ENCODE peak calls at places on chromosome 4, in five cellular contexts. W is CD4-positive, alpha-beta T cell; K is lower lobe of right lung; S is left lung; Z is heart left ventricle. X is an unnamed sample. For H3K9me3, the result is how much of the 10 kb centered on the place peaks cover.

GRCh38 chr4:150948069-150948468 is 67.0 kb downstream of the LRBA start:
- DNase-seq in Z (no peak), K (no peak), W (no peak), S (no peak), X (no peak)

GRCh38 chr4:53706422-53707032 is 115.2 kb upstream of the LNX1 start:
- DNase-seq in K (no peak), Z (no peak), S (no peak), W (no peak), X (no peak)

GRCh38 chr4:48862661-48863060 is 31.8 kb downstream of the OCIAD1 start:
- DNase-seq in W (no peak), S (no peak), Z (no peak), K (no peak), X (no peak)

GRCh38 chr4:47705326-47705981 is 132.4 kb downstream of the CORIN start:
- DNase-seq in S (no peak), K (no peak), W (no peak), Z (no peak), X (no peak)

GRCh38 chr4:126532527-126532926 is 1100.2 kb upstream of the INTU start:
- DNase-seq in S (no peak), Z (no peak), K (no peak), W (no peak), X (no peak)

GRCh38 chr4:91454111-91454510 is 849.7 kb upstream of the GRID2 start:
- DNase-seq in W (no peak), Z (no peak), K (no peak), S (no peak), X (no peak)

GRCh38 chr4:34766935-34767859 is 1477.1 kb downstream of the ARAP2 start:
- DNase-seq in Z (no peak), K (no peak), W (no peak), S (no peak), X (no peak)

GRCh38 chr4:145797278-145797677 is 117.3 kb downstream of the C4orf51 start:
- DNase-seq in K (no peak), S (no peak), W (no peak), Z (no peak), X (no peak)

GRCh38 chr4:175339100-175339707 is 421.0 kb downstream of the ADAM29 start:
- DNase-seq in Z (no peak), S (no peak), W (no peak), K (no peak), X (no peak)

GRCh38 chr4:103032575-103032974 is 13.1 kb upstream of the SLC9B1 start:
- DNase-seq in K (no peak), S (no peak), W (no peak), Z (no peak), X (no peak)

GRCh38 chr4:138113819-138114415 is 128.2 kb downstream of the SLC7A11 start:
- DNase-seq in S (no peak), W (no peak), K (no peak), Z (no peak), X (no peak)

GRCh38 chr4:40055379-40055872 is 1.2 kb upstream of the N4BP2 start:
- DNase-seq in Z (no peak), K (no peak), S (no peak), W (peak), X (no peak)

GRCh38 chr4:40046311-40046980 is 10.2 kb upstream of the N4BP2 start:
- DNase-seq in S (no peak), Z (peak), W (no peak), K (peak), X (no peak)

GRCh38 chr4:126405369-126405982 is 1090.7 kb downstream of the FAT4 start:
- DNase-seq in S (no peak), W (no peak), K (no peak), Z (no peak), X (no peak)

GRCh38 chr4:32374201-32374600 is 1654.0 kb downstream of the PCDH7 start:
- DNase-seq in W (no peak), Z (no peak), S (no peak), K (no peak), X (no peak)

GRCh38 chr4:162869157-162869556 is 297.5 kb downstream of the NAF1 start:
- DNase-seq in Z (no peak), S (no peak), W (no peak), K (no peak), X (no peak)

GRCh38 chr4:5804656-5805055 is 88.2 kb downstream of the CRMP1 start:
- DNase-seq in Z (no peak), K (no peak), S (no peak), W (no peak), X (no peak)

GRCh38 chr4:113288691-113289090 is 239.2 kb downstream of the ANK2 start:
- DNase-seq in Z (no peak), W (no peak), S (no peak), K (no peak), X (no peak)

GRCh38 chr4:184937745-184938144 is 80.5 kb upstream of the HELT start:
- DNase-seq in W (no peak), S (no peak), Z (no peak), K (no peak), X (no peak)

GRCh38 chr4:6773106-6773505 is 9.4 kb upstream of the KIAA0232 start:
- DNase-seq in K (no peak), S (no peak), Z (no peak), W (no peak), X (no peak)

GRCh38 chr4:41204400-41204978 is 9.9 kb downstream of the APBB2 start:
- DNase-seq in W (no peak), Z (peak), K (no peak), S (no peak), X (no peak)

GRCh38 chr4:116788723-116789122 is 296.7 kb downstream of the TRAM1L1 start:
- DNase-seq in K (no peak), S (peak), Z (no peak), W (no peak), X (no peak)

GRCh38 chr4:153274967-153275366 is 69.5 kb upstream of the MND1 start:
- DNase-seq in S (no peak), Z (no peak), W (no peak), K (no peak), X (no peak)

GRCh38 chr4:108193891-108194672 is 25.4 kb upstream of the LEF1 start:
- DNase-seq in Z (no peak), K (no peak), S (no peak), W (no peak), X (no peak)

GRCh38 chr4:30460818-30461217 is 259.4 kb upstream of the PCDH7 start:
- DNase-seq in W (no peak), Z (no peak), K (no peak), S (no peak), X (no peak)
- H3K9me3 ChIP-seq in W (under half), Z (under half), K (under half), S (under half), X (under half)

GRCh38 chr4:109469915-109470314 is 36.3 kb downstream of the SEC24B start:
- DNase-seq in Z (no peak), W (no peak), S (no peak), K (no peak), X (no peak)

GRCh38 chr4:109473824-109474223 is 40.2 kb downstream of the SEC24B start:
- DNase-seq in W (no peak), K (no peak), Z (no peak), S (no peak), X (no peak)

DNA sequence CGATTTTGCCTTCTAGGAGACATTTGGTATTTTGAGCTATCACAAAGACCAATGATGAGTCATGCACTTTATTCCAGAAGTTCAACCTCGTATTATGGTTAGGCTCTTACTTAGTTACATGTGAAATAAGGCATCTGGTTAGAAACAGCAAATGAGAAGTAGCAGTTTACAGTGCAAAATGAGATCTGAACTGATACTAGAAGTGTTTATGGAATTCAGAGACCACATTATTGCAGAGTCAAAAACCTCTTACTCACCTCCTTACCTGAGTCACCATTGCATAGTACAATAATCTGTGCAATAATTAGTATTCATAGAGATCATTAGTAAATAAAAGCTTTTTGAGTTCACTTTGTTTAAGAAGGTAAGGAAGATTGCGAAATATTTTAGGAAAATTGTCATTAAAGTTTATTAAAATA is 38.7 kb downstream of the SEC24B start:
- DNase-seq in W (no peak), Z (no peak), K (no peak), S (no peak), X (no peak)
- H3K27ac ChIP-seq in W (no peak), Z (no peak), K (no peak), S (no peak), X (no peak)

GRCh38 chr4:36590343-36590742 is 308.9 kb downstream of the DTHD1 start:
- DNase-seq in Z (no peak), S (no peak), K (no peak), W (no peak), X (no peak)
- H3K9me3 ChIP-seq in Z (under half), S (under half), K (under half), W (under half), X (under half)

DNA sequence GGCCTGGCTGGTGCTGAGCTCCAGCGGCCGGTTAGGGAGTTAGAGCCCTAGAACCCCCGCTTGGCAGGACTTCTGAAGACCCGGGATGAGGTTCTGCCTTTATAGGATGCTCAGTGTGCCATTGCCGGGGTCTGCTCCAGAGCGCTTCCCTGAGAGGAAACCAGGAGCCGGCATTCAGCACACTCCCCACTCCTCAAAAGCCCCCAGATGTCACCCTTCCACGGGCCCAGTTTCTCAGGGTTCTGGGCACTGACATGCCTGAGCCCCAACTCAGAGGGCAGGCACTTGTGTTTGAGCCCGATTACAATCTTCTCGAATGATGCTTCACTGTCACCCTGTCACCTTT is 6.5 kb downstream of the NKX3-2 start:
- DNase-seq in K (no peak), S (no peak), W (no peak), Z (no peak), X (no peak)
- H3K27ac ChIP-seq in K (no peak), S (no peak), W (no peak), Z (no peak), X (no peak)

GRCh38 chr4:74631338-74631737 is 163.0 kb downstream of the BTC start:
- DNase-seq in W (no peak), Z (no peak), S (no peak), K (no peak), X (no peak)
- H3K9me3 ChIP-seq in W (under half), Z (under half), S (under half), K (under half), X (under half)

GRCh38 chr4:676871-677235 is 2.5 kb downstream of the MYL5 start:
- DNase-seq in K (no peak), W (no peak), S (no peak), Z (no peak), X (no peak)

GRCh38 chr4:677431-678293 is 3.3 kb downstream of the MYL5 start:
- DNase-seq in W (no peak), K (peak), Z (no peak), S (peak), X (no peak)

GRCh38 chr4:679571-680083 is 5.3 kb downstream of the MYL5 start:
- DNase-seq in W (no peak), K (no peak), S (no peak), Z (no peak), X (no peak)

GRCh38 chr4:678765-679481 is 4.6 kb downstream of the MYL5 start:
- DNase-seq in W (no peak), S (peak), Z (peak), K (no peak), X (no peak)

DNA sequence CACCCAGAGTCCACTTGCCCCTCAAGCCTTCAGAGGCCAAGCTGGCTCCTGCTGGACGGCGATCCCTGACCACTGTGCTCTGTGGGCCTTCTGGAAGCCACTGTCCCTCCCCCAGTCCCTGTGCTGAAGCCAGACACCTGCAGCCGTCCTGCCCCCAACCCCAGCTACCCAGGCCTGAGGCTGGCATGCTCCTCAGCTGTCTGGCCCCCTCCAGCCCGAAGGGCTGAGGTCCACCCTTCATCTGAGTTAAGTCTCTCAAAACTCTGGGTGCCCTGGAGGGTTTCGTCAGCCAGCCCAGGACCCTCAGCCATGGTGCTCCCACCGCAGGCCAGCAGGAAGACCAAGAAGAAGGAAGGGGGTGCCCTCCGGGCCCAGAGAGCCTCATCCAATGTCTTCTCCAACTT is 4.0 kb downstream of the MYL5 start:
- DNase-seq in W (no peak), S (no peak), Z (no peak), K (no peak), X (no peak)
- H3K27ac ChIP-seq in W (no peak), S (no peak), Z (no peak), K (no peak), X (no peak)

DNA sequence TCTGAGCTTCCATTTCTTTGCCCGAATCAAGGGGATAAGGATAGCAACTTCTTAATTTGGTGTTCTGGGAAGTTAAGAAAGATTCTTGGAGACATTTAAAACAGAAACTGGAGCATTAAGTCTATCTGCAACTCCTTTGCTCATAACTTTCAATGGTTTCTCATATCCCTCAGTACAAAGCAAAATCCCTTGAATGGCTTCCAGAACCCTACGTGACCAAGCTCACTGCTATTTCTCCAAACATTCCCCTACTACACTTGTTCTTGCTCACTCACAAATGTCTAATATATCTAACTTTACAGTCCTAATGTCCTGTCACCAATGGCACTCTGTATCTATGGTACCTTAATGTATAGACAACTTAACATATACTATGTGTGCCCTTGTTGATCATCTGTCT is 849.0 kb upstream of the SLIT2 start:
- DNase-seq in S (no peak), W (no peak), Z (no peak), K (no peak), X (no peak)
- H3K9me3 ChIP-seq in S (under half), W (under half), Z (under half), K (under half), X (under half)

GRCh38 chr4:85061974-85062373 is 95.5 kb upstream of the WDFY3 start:
- DNase-seq in K (no peak), Z (no peak), W (no peak), S (no peak), X (no peak)

GRCh38 chr4:85055558-85055957 is 89.1 kb upstream of the WDFY3 start:
- DNase-seq in W (no peak), S (no peak), Z (no peak), K (no peak), X (no peak)

DNA sequence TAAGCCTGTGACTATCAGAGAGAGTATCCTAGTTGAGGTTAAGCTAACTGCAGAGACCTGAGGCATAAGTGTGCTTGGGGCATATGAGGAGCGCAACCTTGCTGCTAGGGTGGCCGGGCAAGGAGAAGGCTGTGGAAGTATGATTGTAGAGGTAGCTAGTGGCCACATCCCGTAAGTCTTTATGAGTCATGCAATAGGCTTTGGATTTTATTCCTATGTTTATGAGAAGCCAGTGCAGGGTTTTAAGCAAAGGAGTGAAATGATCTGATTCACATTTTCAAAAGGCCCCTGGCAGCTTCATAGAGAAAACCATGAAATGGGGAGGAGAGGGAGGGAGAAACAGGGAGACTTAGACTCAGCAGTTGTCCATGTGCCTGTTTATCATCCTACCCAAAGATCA is 92.1 kb upstream of the WDFY3 start:
- DNase-seq in Z (no peak), W (no peak), S (no peak), K (no peak), X (no peak)
- H3K27ac ChIP-seq in Z (no peak), W (no peak), S (no peak), K (no peak), X (no peak)

GRCh38 chr4:19659131-19659530 is 592.6 kb upstream of the SLIT2 start:
- DNase-seq in W (no peak), K (no peak), S (no peak), Z (no peak), X (no peak)
- H3K9me3 ChIP-seq in W (under half), K (under half), S (under half), Z (under half), X (under half)

GRCh38 chr4:165382640-165383039 is 3.8 kb downstream of the CPE start:
- DNase-seq in Z (no peak), S (no peak), K (no peak), W (no peak), X (no peak)
- H3K27ac ChIP-seq in Z (peak), S (no peak), K (no peak), W (no peak), X (peak)

X was measured in thoracic aorta.